ENCODE peak calls at places on chromosomes 2 and 18, in seven cellular contexts. One of them, this sample, is unnamed.

GRCh38 chr2:70133521-70134348 is 46.5 kb downstream of the PCBP1 start:
- DNase-seq in RKO: no peak
- DNase-seq in naive thymus-derived CD8-positive, alpha-beta T cell: no peak
- DNase-seq in MCF 10A: no peak
- DNase-seq in astrocyte of the hippocampus: peak
- DNase-seq in RPMI7951: no peak
- DNase-seq in omental fat pad: no peak
- DNase-seq in this sample: no peak

GRCh38 chr2:71460056-71460455 is 6.7 kb downstream of the DYSF start:
- DNase-seq in RKO: no peak
- DNase-seq in naive thymus-derived CD8-positive, alpha-beta T cell: no peak
- DNase-seq in MCF 10A: no peak
- DNase-seq in astrocyte of the hippocampus: no peak
- DNase-seq in RPMI7951: no peak
- DNase-seq in omental fat pad: no peak
- DNase-seq in this sample: no peak

GRCh38 chr2:137202310-137202709 is 437.0 kb downstream of the THSD7B start:
- DNase-seq in RKO: no peak
- DNase-seq in naive thymus-derived CD8-positive, alpha-beta T cell: no peak
- DNase-seq in MCF 10A: no peak
- DNase-seq in astrocyte of the hippocampus: no peak
- DNase-seq in RPMI7951: no peak
- DNase-seq in omental fat pad: no peak
- DNase-seq in this sample: no peak

GRCh38 chr2:82790277-82791021 is 1668.6 kb downstream of the SUCLG1 start:
- DNase-seq in RKO: peak
- DNase-seq in naive thymus-derived CD8-positive, alpha-beta T cell: no peak
- DNase-seq in MCF 10A: peak
- DNase-seq in astrocyte of the hippocampus: no peak
- DNase-seq in RPMI7951: peak
- DNase-seq in omental fat pad: no peak
- DNase-seq in this sample: no peak

GRCh38 chr2:238846503-238847431 is 1.1 kb upstream of the TWIST2 start:
- DNase-seq in RKO: no peak
- DNase-seq in naive thymus-derived CD8-positive, alpha-beta T cell: no peak
- DNase-seq in MCF 10A: no peak
- DNase-seq in astrocyte of the hippocampus: peak
- DNase-seq in RPMI7951: peak
- DNase-seq in omental fat pad: no peak
- DNase-seq in this sample: no peak

GRCh38 chr2:170816499-170817246 is at the start of gene GAD1:
- DNase-seq in RKO: peak
- DNase-seq in naive thymus-derived CD8-positive, alpha-beta T cell: no peak
- DNase-seq in MCF 10A: peak
- DNase-seq in astrocyte of the hippocampus: peak
- DNase-seq in RPMI7951: peak
- DNase-seq in omental fat pad: no peak
- DNase-seq in this sample: no peak

GRCh38 chr2:888906-889566 is 61.6 kb upstream of the SNTG2 start:
- DNase-seq in RKO: no peak
- DNase-seq in naive thymus-derived CD8-positive, alpha-beta T cell: no peak
- DNase-seq in MCF 10A: no peak
- DNase-seq in astrocyte of the hippocampus: no peak
- DNase-seq in RPMI7951: no peak
- DNase-seq in omental fat pad: no peak
- DNase-seq in this sample: no peak

GRCh38 chr2:140698736-140699135 is 1432.1 kb downstream of the LRP1B start:
- DNase-seq in RKO: no peak
- DNase-seq in naive thymus-derived CD8-positive, alpha-beta T cell: no peak
- DNase-seq in MCF 10A: no peak
- DNase-seq in astrocyte of the hippocampus: no peak
- DNase-seq in RPMI7951: no peak
- DNase-seq in omental fat pad: no peak
- DNase-seq in this sample: no peak

GRCh38 chr2:160635488-160635887 is 141.9 kb upstream of the RBMS1 start:
- DNase-seq in RKO: no peak
- DNase-seq in naive thymus-derived CD8-positive, alpha-beta T cell: no peak
- DNase-seq in MCF 10A: no peak
- DNase-seq in astrocyte of the hippocampus: peak
- DNase-seq in RPMI7951: peak
- DNase-seq in omental fat pad: no peak
- DNase-seq in this sample: no peak

GRCh38 chr2:186691231-186691630 is 2.6 kb upstream of the FAM171B start:
- DNase-seq in RKO: no peak
- DNase-seq in naive thymus-derived CD8-positive, alpha-beta T cell: no peak
- DNase-seq in MCF 10A: no peak
- DNase-seq in astrocyte of the hippocampus: no peak
- DNase-seq in RPMI7951: no peak
- DNase-seq in omental fat pad: no peak
- DNase-seq in this sample: no peak

GRCh38 chr2:107068069-107068468 is 182.1 kb upstream of the ST6GAL2 start:
- DNase-seq in RKO: no peak
- DNase-seq in naive thymus-derived CD8-positive, alpha-beta T cell: no peak
- DNase-seq in MCF 10A: no peak
- DNase-seq in astrocyte of the hippocampus: no peak
- DNase-seq in RPMI7951: no peak
- DNase-seq in omental fat pad: no peak
- DNase-seq in this sample: no peak

GRCh38 chr2:44191739-44192138 is 23.1 kb downstream of the PPM1B start:
- DNase-seq in RKO: no peak
- DNase-seq in naive thymus-derived CD8-positive, alpha-beta T cell: no peak
- DNase-seq in MCF 10A: no peak
- DNase-seq in astrocyte of the hippocampus: no peak
- DNase-seq in RPMI7951: no peak
- DNase-seq in omental fat pad: no peak
- DNase-seq in this sample: no peak

GRCh38 chr2:72755647-72756423 is 70.0 kb downstream of the EXOC6B start:
- DNase-seq in RKO: no peak
- DNase-seq in naive thymus-derived CD8-positive, alpha-beta T cell: no peak
- DNase-seq in MCF 10A: peak
- DNase-seq in astrocyte of the hippocampus: no peak
- DNase-seq in RPMI7951: peak
- DNase-seq in omental fat pad: no peak
- DNase-seq in this sample: no peak

GRCh38 chr18:75635096-75635495 is 207.6 kb upstream of the SMIM21 start:
- DNase-seq in RKO: no peak
- DNase-seq in naive thymus-derived CD8-positive, alpha-beta T cell: no peak
- DNase-seq in MCF 10A: peak
- DNase-seq in astrocyte of the hippocampus: no peak
- DNase-seq in RPMI7951: no peak
- DNase-seq in omental fat pad: no peak
- DNase-seq in this sample: no peak

GRCh38 chr2:185291035-185291647 is 447.5 kb upstream of the FSIP2 start:
- DNase-seq in RKO: no peak
- DNase-seq in naive thymus-derived CD8-positive, alpha-beta T cell: no peak
- DNase-seq in MCF 10A: peak
- DNase-seq in astrocyte of the hippocampus: peak
- DNase-seq in RPMI7951: peak
- DNase-seq in omental fat pad: no peak
- DNase-seq in this sample: peak

GRCh38 chr18:43271593-43272432 is 5.5 kb downstream of the SYT4 start:
- DNase-seq in RKO: peak
- DNase-seq in naive thymus-derived CD8-positive, alpha-beta T cell: peak
- DNase-seq in MCF 10A: peak
- DNase-seq in astrocyte of the hippocampus: peak
- DNase-seq in RPMI7951: peak
- DNase-seq in omental fat pad: no peak
- DNase-seq in this sample: peak